ENCODE peak calls at places on chromosomes 6 and 20, in seven cellular contexts. R, K, Q, Y, X, O and V are unnamed samples. For H3K9me3, the result is how much of the 10 kb centered on the place peaks cover.

GRCh38 chr6:74519172-74519571 is 686.7 kb downstream of the COL12A1 start:
- DNase-seq in Q (peak), K (no peak), X (no peak), R (no peak), Y (no peak), O (no peak), V (no peak)

GRCh38 chr6:9921366-9921765 is 493.5 kb downstream of the TFAP2A start:
- DNase-seq in X (no peak), R (no peak), O (no peak), Q (peak), Y (no peak), K (no peak), V (no peak)

GRCh38 chr6:154689654-154690053 is 43.6 kb upstream of the SCAF8 start:
- DNase-seq in Q (no peak), Y (no peak), X (no peak), O (no peak), K (no peak), R (no peak), V (no peak)

GRCh38 chr20:50110141-50111047 is 2.6 kb downstream of the UBE2V1 start:
- DNase-seq in K (no peak), R (no peak), Q (peak), Y (peak), X (no peak), O (no peak), V (no peak)

GRCh38 chr6:156699017-156699421 is 78.2 kb upstream of the ARID1B start:
- DNase-seq in Q (peak), O (no peak), K (no peak), X (no peak), R (no peak), Y (no peak), V (peak)

GRCh38 chr6:167770291-167770955 is 56.3 kb upstream of the AFDN start:
- DNase-seq in Y (no peak), O (peak), X (no peak), K (no peak), R (no peak), Q (no peak), V (no peak)

GRCh38 chr6:4844108-4844507 is 67.9 kb downstream of the CDYL start:
- DNase-seq in K (no peak), R (no peak), Q (no peak), O (no peak), X (no peak), Y (no peak), V (no peak)

GRCh38 chr6:89433637-89434499 is 916 bp downstream of the ANKRD6 start:
- DNase-seq in K (peak), Q (peak), O (peak), Y (no peak), R (peak), X (peak), V (no peak)

GRCh38 chr6:146041282-146041681 is 12.4 kb downstream of the GRM1 start:
- DNase-seq in X (no peak), Q (peak), R (peak), K (no peak), O (no peak), Y (no peak), V (peak)

GRCh38 chr6:22194188-22194921 is 102.5 kb downstream of the PRL start:
- DNase-seq in K (no peak), R (no peak), X (no peak), Y (no peak), O (no peak), Q (peak), V (no peak)

GRCh38 chr6:26172496-26172958 is 85.3 kb downstream of the HFE start:
- DNase-seq in O (no peak), K (no peak), R (peak), Y (no peak), X (no peak), Q (peak), V (peak)

GRCh38 chr20:23358923-23359572 is 2.9 kb upstream of the GZF1 start:
- DNase-seq in Y (no peak), X (no peak), K (no peak), R (no peak), O (no peak), Q (no peak), V (no peak)

GRCh38 chr6:1145756-1146218 is 166.1 kb upstream of the FOXQ1 start:
- DNase-seq in R (no peak), Q (no peak), X (no peak), O (no peak), K (no peak), Y (no peak), V (no peak)

GRCh38 chr20:25860531-25861150 is 164.0 kb upstream of the ZNF337 start:
- DNase-seq in R (no peak), X (peak), K (no peak), Y (peak), Q (no peak), O (no peak), V (no peak)
- H3K4me3 ChIP-seq in R (no peak), X (no peak), K (no peak), Y (no peak), Q (no peak), O (no peak), V (no peak)

GRCh38 chr6:42095776-42096541 is 45.6 kb downstream of the TAF8 start:
- DNase-seq in O (no peak), Y (no peak), X (no peak), Q (peak), R (peak), K (no peak), V (no peak)
- H3K9me3 ChIP-seq in O (under half), Y (under half), X (under half), Q (under half), R (under half), K (under half), V (under half)

DNA sequence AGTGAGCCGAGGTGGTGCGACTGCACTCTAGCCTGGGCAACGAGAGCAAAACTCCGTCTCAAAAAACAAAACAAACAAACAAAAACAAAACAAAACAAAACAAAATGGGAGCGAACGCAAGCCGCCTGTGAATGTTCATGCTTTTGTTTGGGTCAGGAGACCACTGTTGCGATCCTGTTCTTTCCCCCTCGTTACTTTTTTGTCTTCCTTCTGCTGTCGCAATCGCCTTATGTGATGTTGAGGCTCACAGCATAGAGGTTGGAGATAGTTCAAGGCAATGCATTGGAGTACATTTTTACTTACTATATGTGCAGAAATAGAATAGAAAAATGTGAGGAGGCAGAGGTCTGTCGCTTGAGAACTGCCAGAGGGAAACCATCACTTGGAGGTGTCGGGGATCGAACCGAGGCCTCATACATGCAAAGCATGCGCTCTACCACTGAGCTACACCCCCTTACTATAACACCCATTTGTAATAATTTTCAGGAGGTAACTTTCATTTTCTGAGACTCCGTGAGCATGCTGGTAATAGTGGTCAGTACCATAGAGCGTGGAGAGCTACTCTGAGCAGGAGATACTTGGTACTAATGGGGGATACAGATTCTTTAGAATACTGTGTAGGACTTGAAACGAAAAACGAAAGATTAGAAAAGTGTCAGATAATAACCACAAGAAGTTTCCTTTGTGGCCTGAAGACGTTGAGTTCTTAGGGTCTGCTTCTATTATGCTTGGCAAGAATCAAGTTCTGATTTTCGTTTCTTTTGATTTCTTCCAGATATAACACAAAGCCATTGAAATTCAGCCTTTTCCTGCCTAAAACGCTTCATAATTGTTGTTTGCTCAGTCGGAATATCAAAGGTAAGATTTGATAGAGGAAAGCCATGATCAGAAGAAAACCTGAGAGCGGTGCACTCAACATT is 121.1 kb downstream of the TRIM27 start:
- DNase-seq in X (no peak), R (no peak), Y (no peak), O (no peak), K (no peak), Q (peak), V (peak)
- H3K4me3 ChIP-seq in X (no peak), R (no peak), Y (peak), O (no peak), K (no peak), Q (no peak), V (peak)

GRCh38 chr20:56200456-56200855 is 48.1 kb upstream of the MC3R start:
- DNase-seq in X (no peak), Q (no peak), Y (no peak), K (no peak), R (no peak), O (no peak), V (no peak)
- H3K9me3 ChIP-seq in X (under half), Q (under half), Y (under half), K (under half), R (under half), O (under half), V (under half)

DNA sequence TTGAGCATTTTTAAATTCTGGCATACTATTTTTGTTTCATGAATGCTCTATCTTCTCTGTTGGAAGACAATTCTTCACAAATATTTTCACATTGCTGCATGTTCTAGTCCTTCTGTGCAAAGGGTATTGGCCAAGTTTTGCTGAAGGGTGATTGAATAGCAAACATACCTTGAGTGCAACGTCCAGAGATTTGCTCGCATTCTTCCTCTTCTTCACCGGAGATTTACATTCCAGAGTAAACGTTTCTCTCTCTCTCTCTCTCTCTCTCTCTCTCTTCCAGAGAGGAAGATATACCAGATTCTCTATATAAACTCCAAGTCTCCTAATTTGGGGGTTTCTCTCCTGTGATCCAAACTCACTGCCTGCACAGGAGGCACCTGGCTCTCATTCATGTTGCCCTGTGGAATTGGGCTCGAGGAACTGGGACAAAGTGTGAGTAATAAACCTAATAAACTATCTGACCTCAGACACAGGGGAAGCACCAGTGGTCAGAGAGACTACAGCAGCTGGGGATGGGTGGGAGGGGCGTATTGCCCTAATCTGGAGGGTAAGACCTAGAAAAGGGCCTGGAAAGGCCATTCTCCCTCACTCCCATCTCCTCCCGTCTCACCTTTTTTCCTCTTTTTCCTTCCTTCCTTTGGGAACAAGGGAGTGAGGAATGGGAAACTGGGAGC is 1.1 kb upstream of the TREML1 start:
- DNase-seq in R (no peak), K (no peak), O (no peak), Y (no peak), Q (no peak), X (no peak), V (no peak)
- H3K4me3 ChIP-seq in R (no peak), K (no peak), O (no peak), Y (no peak), Q (no peak), X (no peak), V (no peak)

GRCh38 chr6:164578616-164579015 is 730.8 kb downstream of the C6orf118 start:
- DNase-seq in K (no peak), O (no peak), Y (no peak), R (no peak), Q (no peak), X (no peak), V (no peak)
- H3K9me3 ChIP-seq in K (under half), O (under half), Y (under half), R (under half), Q (under half), X (under half), V (under half)